ENCODE peak calls at places on chromosomes 16 and 17, in eight cellular contexts. H, T, S, C, N, Q, D and R are unnamed samples.

GRCh38 chr16:52976539-52977167 is 76.0 kb downstream of the CHD9NB start:
- DNase-seq in H (no peak), T (peak; percentile 39), S (no peak), C (no peak), N (no peak), Q (no peak), D (no peak), R (no peak)

GRCh38 chr16:86951831-86952598 is 365.2 kb downstream of the C16orf95 start:
- DNase-seq in H (no peak), T (peak; percentile 87), S (no peak), C (no peak), N (peak; percentile 49), Q (no peak), D (peak; percentile 80), R (peak; percentile 50)

GRCh38 chr17:42518046-42518754 is 17.8 kb upstream of the NAGLU start:
- DNase-seq in H (no peak), T (peak; percentile 92), S (no peak), C (peak; percentile 91), N (peak; percentile 91), Q (peak; percentile 69), D (peak; percentile 88), R (peak; percentile 70)

GRCh38 chr17:49404371-49404770 is 10.3 kb downstream of the PHB1 start:
- DNase-seq in H (no peak), T (no peak), S (no peak), C (peak; percentile 86), N (no peak), Q (no peak), D (no peak), R (no peak)

GRCh38 chr16:86864586-86864985 is 286.2 kb downstream of the FOXL1 start:
- DNase-seq in H (no peak), T (no peak), S (no peak), C (no peak), N (no peak), Q (no peak), D (no peak), R (no peak)

GRCh38 chr17:50279181-50279526 is 4.9 kb downstream of the TMEM92 start:
- DNase-seq in H (no peak), T (no peak), S (no peak), C (peak; percentile 71), N (no peak), Q (no peak), D (no peak), R (no peak)

GRCh38 chr17:59547131-59547915 is 18.1 kb upstream of the DHX40 start:
- DNase-seq in H (no peak), T (no peak), S (no peak), C (no peak), N (no peak), Q (no peak), D (no peak), R (no peak)

GRCh38 chr16:73289232-73289631 is 241.3 kb upstream of the ZFHX3 start:
- DNase-seq in H (no peak), T (no peak), S (no peak), C (no peak), N (no peak), Q (no peak), D (no peak), R (no peak)

GRCh38 chr17:72022328-72022727 is 98.5 kb upstream of the SOX9 start:
- DNase-seq in H (no peak), T (no peak), S (no peak), C (no peak), N (no peak), Q (no peak), D (no peak), R (no peak)

GRCh38 chr17:73562896-73563295 is 81.3 kb downstream of the SDK2 start:
- DNase-seq in H (no peak), T (no peak), S (no peak), C (no peak), N (no peak), Q (no peak), D (no peak), R (no peak)

GRCh38 chr17:10126554-10127493 is 71.6 kb downstream of the GAS7 start:
- DNase-seq in H (no peak), T (no peak), S (no peak), C (no peak), N (no peak), Q (no peak), D (peak; percentile 49), R (no peak)

GRCh38 chr16:4548124-4548523 is 8.0 kb upstream of the C16orf96 start:
- DNase-seq in H (no peak), T (no peak), S (no peak), C (no peak), N (no peak), Q (no peak), D (no peak), R (no peak)

GRCh38 chr16:11514283-11514682 is 72.4 kb downstream of the LITAF start:
- DNase-seq in H (no peak), T (no peak), S (no peak), C (no peak), N (no peak), Q (no peak), D (no peak), R (no peak)

GRCh38 chr16:60642956-60643355 is 1393.3 kb downstream of the CDH8 start:
- DNase-seq in H (no peak), T (no peak), S (no peak), C (no peak), N (no peak), Q (no peak), D (no peak), R (no peak)

GRCh38 chr16:67664871-67665270 is 1.7 kb downstream of the ENKD1 start:
- DNase-seq in H (no peak), T (no peak), S (no peak), C (no peak), N (no peak), Q (no peak), D (no peak), R (no peak)

GRCh38 chr16:27849621-27850020 is 213.9 kb downstream of the GSG1L start:
- DNase-seq in H (no peak), T (no peak), S (no peak), C (peak; percentile 9), N (no peak), Q (no peak), D (no peak), R (no peak)

GRCh38 chr17:64005734-64006167 is 7.6 kb downstream of the PRR29 start:
- DNase-seq in H (no peak), T (peak; percentile 56), S (no peak), C (peak; percentile 50), N (peak; percentile 39), Q (peak; percentile 64), D (no peak), R (no peak)

GRCh38 chr16:11423315-11424117 is 78.3 kb downstream of the RMI2 start:
- DNase-seq in H (no peak), T (no peak), S (no peak), C (no peak), N (no peak), Q (no peak), D (no peak), R (no peak)

GRCh38 chr17:50660042-50660886 is 25.6 kb downstream of the ABCC3 start:
- DNase-seq in H (no peak), T (peak; percentile 95), S (no peak), C (no peak), N (no peak), Q (no peak), D (peak; percentile 65), R (peak; percentile 46)

GRCh38 chr16:63925221-63925620 is 1196.6 kb downstream of the CDH11 start:
- DNase-seq in H (no peak), T (no peak), S (no peak), C (no peak), N (no peak), Q (no peak), D (no peak), R (no peak)

GRCh38 chr16:63922563-63922962 is 1199.3 kb downstream of the CDH11 start:
- DNase-seq in H (no peak), T (no peak), S (no peak), C (no peak), N (no peak), Q (no peak), D (no peak), R (no peak)

DNA sequence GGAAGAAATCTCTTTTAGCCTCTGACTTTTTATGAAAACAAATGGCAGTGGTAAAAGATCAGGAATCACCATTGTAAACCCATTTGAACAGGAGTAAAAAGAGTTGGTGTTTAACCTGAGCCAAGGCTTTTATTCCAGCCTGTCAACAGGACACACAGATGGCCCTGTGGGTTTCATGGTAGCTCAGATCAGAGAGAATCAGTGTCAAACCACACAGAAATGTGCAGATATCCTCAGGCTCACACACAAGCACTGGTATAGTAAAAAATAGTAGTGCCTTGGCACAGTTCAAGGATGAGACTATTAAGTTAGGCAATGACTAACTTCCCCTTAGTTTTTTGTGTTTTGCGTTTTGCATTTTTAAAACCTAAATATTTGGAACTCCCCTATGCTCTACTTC is 1200.1 kb downstream of the CDH11 start:
- DNase-seq in H (no peak), T (no peak), S (no peak), C (no peak), N (no peak), Q (no peak), D (no peak), R (no peak)
- H3K9me3 ChIP-seq in H (peaks cover 3% of the 10 kb centered on the region), T (no peaks in the 10 kb centered on the region), S (peaks cover 14% of the 10 kb centered on the region), C (no peaks in the 10 kb centered on the region), N (no peaks in the 10 kb centered on the region), Q (peaks cover 7% of the 10 kb centered on the region), D (no peaks in the 10 kb centered on the region), R (peaks cover 5% of the 10 kb centered on the region)

DNA sequence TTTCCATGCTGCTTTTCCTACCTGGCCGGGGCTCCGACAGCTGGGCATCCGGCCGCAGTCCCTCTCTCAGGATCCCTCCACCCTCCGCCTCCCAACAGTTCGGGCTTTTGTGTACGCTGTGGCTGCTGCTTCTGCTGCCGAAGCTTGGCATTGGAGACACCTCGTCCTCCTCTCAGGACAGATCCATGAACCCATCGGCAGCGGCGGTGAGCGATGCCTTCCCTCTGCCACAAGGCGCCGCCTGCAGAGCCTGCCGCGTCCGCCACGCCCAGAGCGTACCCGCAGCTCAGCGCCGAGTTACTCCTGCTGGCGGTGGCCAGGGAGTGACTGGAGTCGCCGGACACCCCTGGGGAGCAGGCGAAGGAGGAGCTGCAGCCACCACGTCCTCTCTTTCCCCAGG is 2032.8 kb downstream of the TP53TG3F start:
- DNase-seq in H (no peak), T (no peak), S (no peak), C (no peak), N (no peak), Q (no peak), D (no peak), R (no peak)
- H3K9me3 ChIP-seq in H (peaks cover 7% of the 10 kb centered on the region), T (no peaks in the 10 kb centered on the region), S (no peaks in the 10 kb centered on the region), C (no peaks in the 10 kb centered on the region), N (no peaks in the 10 kb centered on the region), Q (no peaks in the 10 kb centered on the region), D (peaks cover 7% of the 10 kb centered on the region), R (no peaks in the 10 kb centered on the region)

DNA sequence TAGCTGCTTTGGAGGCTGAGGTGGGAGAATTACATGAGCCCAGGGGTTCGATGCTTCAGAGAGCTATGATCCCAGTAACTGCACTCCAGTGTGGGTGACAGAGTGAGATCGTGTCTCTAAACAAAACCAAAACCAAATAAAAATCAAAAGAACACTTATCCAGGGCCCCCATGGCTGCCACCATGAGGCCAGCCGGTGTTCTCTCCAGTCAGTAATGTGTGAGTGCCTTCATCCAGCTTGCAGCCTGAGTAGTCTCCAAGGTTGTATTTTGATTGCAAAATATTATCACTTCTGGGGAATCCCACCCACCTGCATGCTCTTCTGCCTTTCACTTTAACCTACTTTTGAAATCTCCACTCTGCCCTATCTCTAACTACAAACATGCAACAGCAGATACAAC is 221.0 kb upstream of the WSB1 start:
- DNase-seq in H (no peak), T (no peak), S (no peak), C (no peak), N (no peak), Q (no peak), D (no peak), R (no peak)
- H3K9me3 ChIP-seq in H (no peaks in the 10 kb centered on the region), T (no peaks in the 10 kb centered on the region), S (no peaks in the 10 kb centered on the region), C (no peaks in the 10 kb centered on the region), N (peaks cover 3% of the 10 kb centered on the region), Q (no peaks in the 10 kb centered on the region), D (peaks cover 7% of the 10 kb centered on the region), R (no peaks in the 10 kb centered on the region)

GRCh38 chr17:33272438-33272837 is 20.7 kb downstream of the ASIC2 start:
- DNase-seq in H (no peak), T (no peak), S (no peak), C (no peak), N (no peak), Q (no peak), D (no peak), R (no peak)
- H3K9me3 ChIP-seq in H (no peaks in the 10 kb centered on the region), T (no peaks in the 10 kb centered on the region), S (no peaks in the 10 kb centered on the region), C (no peaks in the 10 kb centered on the region), N (peaks cover 3% of the 10 kb centered on the region), Q (no peaks in the 10 kb centered on the region), D (no peaks in the 10 kb centered on the region), R (no peaks in the 10 kb centered on the region)